ENCODE peak calls at places on chromosomes 11 and 22, in four cellular contexts. M, N, L and A are unnamed samples.

GRCh38 chr11:19093976-19094375 is 23.0 kb upstream of the ZDHHC13 start:
- DNase-seq in M (no peak), N (no peak), L (peak; percentile 21), A (peak; percentile 13)

GRCh38 chr22:50313600-50313999 is 6.2 kb upstream of the PLXNB2 start:
- DNase-seq in M (no peak), N (no peak), L (no peak), A (no peak)

GRCh38 chr11:123593570-123593969 is 60.9 kb downstream of the SCN3B start:
- DNase-seq in M (no peak), N (no peak), L (no peak), A (no peak)

GRCh38 chr11:64611961-64612646 is 21.1 kb downstream of the SLC22A12 start:
- DNase-seq in M (no peak), N (no peak), L (no peak), A (no peak)

GRCh38 chr11:117185739-117186430 is 7.3 kb downstream of the SIDT2 start:
- DNase-seq in M (peak; percentile 28), N (no peak), L (no peak), A (no peak)

GRCh38 chr11:65479184-65480145 is 19.4 kb upstream of the MALAT1 start:
- DNase-seq in M (no peak), N (peak; percentile 99), L (peak; percentile 99), A (peak; percentile 94)

GRCh38 chr11:33779849-33780528 is 5.7 kb upstream of the FBXO3 start:
- DNase-seq in M (no peak), N (peak; percentile 86), L (peak; percentile 34), A (peak; percentile 85)

GRCh38 chr11:123584186-123584585 is 70.2 kb downstream of the SCN3B start:
- DNase-seq in M (no peak), N (no peak), L (no peak), A (no peak)

GRCh38 chr22:30705710-30706651 is 11.3 kb downstream of the OSBP2 start:
- DNase-seq in M (peak; percentile 72), N (peak; percentile 42), L (no peak), A (no peak)

GRCh38 chr22:29904020-29904419 is 21.0 kb downstream of the MTMR3 start:
- DNase-seq in M (no peak), N (no peak), L (no peak), A (no peak)

GRCh38 chr11:67438121-67438902 is 830 bp upstream of the PTPRCAP start:
- DNase-seq in M (no peak), N (no peak), L (no peak), A (no peak)

GRCh38 chr11:130141561-130142341 is 17.8 kb upstream of the ST14 start:
- DNase-seq in M (no peak), N (no peak), L (no peak), A (peak; percentile 57)

GRCh38 chr11:18366286-18366685 is 28.1 kb upstream of the LDHA start:
- DNase-seq in M (no peak), N (no peak), L (no peak), A (peak; percentile 44)

GRCh38 chr11:131290111-131290510 is 80.3 kb upstream of the NTM start:
- DNase-seq in M (no peak), N (no peak), L (no peak), A (no peak)

GRCh38 chr22:23697031-23697970 is 6.5 kb downstream of the RGL4 start:
- DNase-seq in M (no peak), N (no peak), L (no peak), A (no peak)

GRCh38 chr22:40525250-40525884 is 111.2 kb downstream of the MRTFA start:
- DNase-seq in M (no peak), N (peak; percentile 71), L (peak; percentile 67), A (peak; percentile 68)

GRCh38 chr11:95897731-95898130 is 26.2 kb downstream of the MTMR2 start:
- DNase-seq in M (no peak), N (peak; percentile 72), L (no peak), A (no peak)

GRCh38 chr11:6666302-6667183 is 10.9 kb upstream of the DCHS1 start:
- DNase-seq in M (no peak), N (no peak), L (no peak), A (no peak)

GRCh38 chr11:64299847-64300648 is at the start of gene CATSPERZ:
- DNase-seq in M (no peak), N (no peak), L (no peak), A (no peak)

GRCh38 chr11:129614256-129614944 is 201.2 kb upstream of the TMEM45B start:
- DNase-seq in M (no peak), N (no peak), L (no peak), A (no peak)

GRCh38 chr11:35990170-35990569 is 46.3 kb downstream of the LDLRAD3 start:
- DNase-seq in M (no peak), N (no peak), L (no peak), A (no peak)

GRCh38 chr11:60251485-60252207 is 8.7 kb upstream of the MS4A4E start:
- DNase-seq in M (peak; percentile 59), N (peak; percentile 33), L (peak; percentile 19), A (peak; percentile 33)

GRCh38 chr11:123707606-123708205 is 33.8 kb downstream of the ZNF202 start:
- DNase-seq in M (peak; percentile 30), N (peak; percentile 83), L (peak; percentile 62), A (peak; percentile 85)

GRCh38 chr11:114262681-114263509 is 33.3 kb upstream of the NNMT start:
- DNase-seq in M (no peak), N (peak; percentile 67), L (peak; percentile 68), A (peak; percentile 75)

GRCh38 chr11:2267306-2267861 is 3.0 kb downstream of the ASCL2 start:
- DNase-seq in M (no peak), N (no peak), L (no peak), A (no peak)

GRCh38 chr11:77636738-77637344 is 753 bp downstream of the CLNS1A start:
- DNase-seq in M (no peak), N (peak; percentile 11), L (no peak), A (no peak)

GRCh38 chr11:93020248-93021088 is 51.0 kb downstream of the MTNR1B start:
- DNase-seq in M (no peak), N (peak; percentile 81), L (peak; percentile 53), A (peak; percentile 90)

GRCh38 chr22:48632641-48633246 is 1194.9 kb downstream of the BRD1 start:
- DNase-seq in M (no peak), N (no peak), L (no peak), A (no peak)

GRCh38 chr11:48022445-48022844 is 42.1 kb downstream of the PTPRJ start:
- DNase-seq in M (no peak), N (no peak), L (no peak), A (no peak)
- H3K4me3 ChIP-seq in M (no peak overlapping the region), N (no peak overlapping the region), L (no peak overlapping the region), A (no peak overlapping the region)

GRCh38 chr22:42072606-42073330 is 1.3 kb upstream of the PHETA2 start:
- DNase-seq in M (no peak), N (no peak), L (no peak), A (no peak)
- TF ChIP-seq CTCF in M (peak; percentile 25), N (peak; percentile 2), L (no peak), A (no peak)

DNA sequence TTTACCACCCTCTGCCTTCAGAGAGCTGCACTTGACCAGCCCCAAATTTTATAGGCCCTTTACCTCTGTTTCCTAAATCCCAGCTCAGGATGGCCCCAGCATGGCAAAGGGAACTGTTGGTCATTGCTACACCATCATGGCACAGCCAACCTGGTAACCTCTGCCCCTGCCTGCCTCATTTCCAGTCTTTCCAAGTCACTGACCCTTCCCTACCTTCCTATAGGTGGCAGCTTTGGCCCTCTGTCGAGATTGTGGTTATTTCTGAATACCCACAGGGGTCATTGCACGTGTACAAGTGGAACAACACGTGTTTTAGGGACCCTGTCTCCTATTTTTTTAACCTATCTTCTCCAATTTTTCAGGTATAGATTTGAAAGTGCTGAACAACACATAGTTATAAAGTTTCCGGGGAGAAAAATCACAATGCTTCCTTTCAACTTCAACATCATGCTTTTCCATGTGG is 2.8 kb downstream of the GALNT18 start:
- DNase-seq in M (no peak), N (no peak), L (no peak), A (no peak)
- H3K4me3 ChIP-seq in M (peak overlapping the region; percentile 88), N (no peak overlapping the region), L (no peak overlapping the region), A (no peak overlapping the region)

DNA sequence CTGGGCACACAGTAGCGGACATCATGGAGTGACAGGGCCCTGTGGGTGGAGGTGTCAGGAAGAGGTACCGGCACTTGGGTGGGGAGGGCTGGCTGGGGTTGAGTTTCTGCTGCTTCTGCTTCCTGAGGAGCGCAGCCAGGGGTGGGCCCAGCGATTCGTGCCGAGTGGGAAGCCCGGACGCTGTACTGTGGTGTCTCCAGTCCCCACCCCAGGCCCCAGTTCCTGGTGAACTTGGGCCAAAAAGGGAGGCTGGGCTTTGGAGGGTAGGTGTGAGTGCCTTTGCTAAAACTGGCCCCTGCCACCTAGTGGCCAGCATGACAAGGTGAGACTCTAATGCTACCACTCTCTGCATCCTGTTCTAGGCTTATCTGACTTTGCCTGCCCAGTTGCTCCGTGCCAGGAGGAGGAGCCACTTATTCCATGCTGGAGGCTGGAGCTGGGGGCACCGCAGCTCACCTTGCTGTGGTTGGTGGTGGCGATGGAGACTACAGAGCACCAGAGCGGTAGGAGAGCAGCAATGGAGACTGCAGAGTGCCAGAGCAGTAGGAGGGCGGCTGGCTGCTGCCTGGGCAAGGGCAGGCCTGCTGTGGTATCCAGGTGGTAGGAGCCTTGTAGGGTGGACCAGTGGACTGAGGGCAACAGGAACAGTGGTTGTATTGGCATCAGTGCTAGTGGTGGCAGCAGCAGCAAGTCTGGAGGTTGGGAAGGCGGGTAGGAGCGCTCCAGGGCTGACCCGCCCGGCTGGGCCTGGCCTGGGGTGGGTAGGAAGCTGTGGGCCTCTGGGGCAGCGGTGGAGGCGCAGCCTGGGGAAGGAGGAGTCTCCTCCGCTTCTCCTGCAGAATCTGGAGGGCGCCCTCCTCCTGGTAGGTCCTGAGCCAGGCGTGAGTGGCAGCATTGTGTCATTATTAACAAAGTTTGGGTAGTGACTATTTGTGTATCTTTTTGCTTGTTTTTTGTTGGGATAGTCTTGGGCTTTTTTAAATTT is 2.2 kb upstream of the RFPL2 start:
- DNase-seq in M (no peak), N (peak; percentile 27), L (peak; percentile 5), A (peak; percentile 13)
- TF ChIP-seq CTCF in M (peak; percentile 78), N (peak; percentile 62), L (peak; percentile 51), A (peak; percentile 53)

DNA sequence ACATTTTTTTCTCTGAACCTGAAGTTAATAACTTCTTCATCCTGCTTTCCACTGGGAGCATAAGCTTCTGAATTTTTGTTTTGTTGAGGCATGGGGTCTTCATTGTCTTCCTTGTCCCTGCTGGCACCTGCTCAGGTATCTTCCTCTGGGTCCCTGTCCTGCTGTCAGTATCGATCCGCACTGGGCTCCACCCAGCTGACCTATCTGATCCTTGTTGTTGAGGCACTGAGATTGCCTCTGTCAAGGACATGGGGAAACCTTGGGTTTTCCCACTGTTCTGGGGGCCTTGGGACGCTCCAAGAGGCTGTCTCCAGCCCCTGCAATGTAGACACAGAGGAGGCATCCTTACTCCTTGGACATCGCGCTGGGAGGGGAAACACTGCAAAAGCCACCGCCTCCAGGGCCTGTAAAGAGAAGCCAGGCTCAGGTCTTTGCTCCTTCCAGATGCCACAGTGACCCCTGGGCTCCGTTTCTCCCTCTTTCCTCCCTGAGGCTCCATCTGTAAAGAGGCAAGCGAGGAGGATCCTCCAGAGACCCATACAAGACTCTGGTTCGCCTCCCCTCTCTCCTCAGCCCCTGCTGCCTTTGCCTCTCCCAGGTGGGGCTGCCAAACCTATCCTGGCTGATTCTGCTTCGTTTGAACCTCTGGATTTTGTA is 8.6 kb upstream of the RBFOX2 start:
- DNase-seq in M (no peak), N (no peak), L (no peak), A (no peak)
- H3K4me3 ChIP-seq in M (no peak overlapping the region), N (no peak overlapping the region), L (no peak overlapping the region), A (no peak overlapping the region)

GRCh38 chr11:111947143-111947542 is 10.0 kb downstream of the DIXDC1 start:
- DNase-seq in M (no peak), N (no peak), L (no peak), A (no peak)
- TF ChIP-seq CTCF in M (no peak), N (no peak), L (no peak), A (no peak)

GRCh38 chr11:26914968-26915367 is 78.9 kb upstream of the FIBIN start:
- DNase-seq in M (peak; percentile 13), N (no peak), L (no peak), A (no peak)
- H3K4me3 ChIP-seq in M (no peak overlapping the region), N (no peak overlapping the region), L (no peak overlapping the region), A (no peak overlapping the region)